ENCODE peak calls at places on chromosomes 3 and 15, in nine cellular contexts. X is fibroblast of mammary gland, W is NCI-H748 treated with DMSO at 0.1 percent for 48 hours, N is SK-MEL-5, B is NCI-H2029, H is left cardiac atrium, R is GM20000, L is colonic mucosa, G is mesothelial cell of epicardium. Y is an unnamed sample.

GRCh38 chr3:129417354-129417753 is 11.1 kb downstream of the EFCAB12 start:
- DNase-seq in X (peak), W (no peak), N (no peak), B (no peak), H (no peak), R (no peak), L (no peak), G (no peak), Y (peak)

GRCh38 chr15:101549647-101550046 is 60.1 kb upstream of the PCSK6 start:
- DNase-seq in X (no peak), W (no peak), N (no peak), B (no peak), H (no peak), R (no peak), L (no peak), G (no peak), Y (no peak)

GRCh38 chr15:45111390-45112142 is 2.4 kb downstream of the DUOX2 start:
- DNase-seq in X (no peak), W (no peak), N (no peak), B (no peak), H (no peak), R (no peak), L (no peak), G (no peak), Y (no peak)

GRCh38 chr3:45832691-45833090 is 9.2 kb downstream of the LZTFL1 start:
- DNase-seq in X (peak), W (no peak), N (peak), B (peak), H (no peak), R (no peak), L (no peak), G (no peak), Y (no peak)

GRCh38 chr3:31361391-31362273 is 171.1 kb upstream of the STT3B start:
- DNase-seq in X (peak), W (no peak), N (peak), B (no peak), H (no peak), R (no peak), L (no peak), G (no peak), Y (peak)

GRCh38 chr3:27535809-27536392 is 51.7 kb upstream of the SLC4A7 start:
- DNase-seq in X (peak), W (no peak), N (peak), B (no peak), H (no peak), R (no peak), L (no peak), G (no peak), Y (no peak)

GRCh38 chr3:15271785-15272381 is 60.5 kb downstream of the SH3BP5 start:
- DNase-seq in X (no peak), W (no peak), N (no peak), B (no peak), H (peak), R (peak), L (peak), G (no peak), Y (no peak)

GRCh38 chr3:129503387-129504010 is 24.9 kb upstream of the RHO start:
- DNase-seq in X (no peak), W (no peak), N (no peak), B (no peak), H (no peak), R (no peak), L (no peak), G (no peak), Y (no peak)

GRCh38 chr3:64741344-64741743 is 53.5 kb upstream of the ADAMTS9 start:
- DNase-seq in X (peak), W (no peak), N (no peak), B (no peak), H (peak), R (no peak), L (no peak), G (no peak), Y (no peak)

GRCh38 chr3:148896062-148896461 is 31.0 kb downstream of the CPA3 start:
- DNase-seq in X (no peak), W (no peak), N (no peak), B (no peak), H (no peak), R (no peak), L (no peak), G (no peak), Y (no peak)

GRCh38 chr15:77247116-77247515 is 172.8 kb downstream of the PEAK1 start:
- DNase-seq in X (no peak), W (no peak), N (no peak), B (no peak), H (no peak), R (no peak), L (no peak), G (no peak), Y (no peak)

Y was measured in foreskin melanocyte.